ENCODE peak calls at places on chromosomes 13 and 19, in four cellular contexts. N is tibial nerve, Y is fibroblast of lung, X is brain microvascular endothelial cell. U is an unnamed sample.
A peak's percentile ranks its signal among the peaks of the same experiment; 100 is the strongest.

GRCh38 chr13:99894835-99895427 is 76.6 kb downstream of the ZIC5 start:
- DNase-seq in Y (no peak), N (no peak), X (no peak), U (no peak)

GRCh38 chr13:90365130-90365529 is 982.4 kb upstream of the MIR17HG start:
- DNase-seq in Y (peak; percentile 15), N (no peak), X (no peak), U (no peak)

GRCh38 chr19:41193420-41194156 is 569 bp downstream of the CYP2S1 start:
- DNase-seq in N (no peak), Y (no peak), X (no peak), U (no peak)

GRCh38 chr19:54388001-54388802 is 23.5 kb upstream of the LAIR1 start:
- DNase-seq in X (no peak), N (no peak), Y (no peak), U (no peak)

GRCh38 chr19:18832331-18833140 is 777 bp downstream of the UPF1 start:
- DNase-seq in Y (no peak), N (no peak), X (peak; percentile 18), U (no peak)

GRCh38 chr13:111219306-111219705 is 101.1 kb upstream of the TEX29 start:
- DNase-seq in Y (peak; percentile 88), N (no peak), X (peak; percentile 83), U (no peak)

GRCh38 chr13:43019811-43020210 is 3.6 kb upstream of the DNAJC15 start:
- DNase-seq in X (no peak), N (no peak), Y (no peak), U (no peak)

GRCh38 chr19:54465367-54466109 is 2.0 kb upstream of the LENG9 start:
- DNase-seq in Y (no peak), N (no peak), X (no peak), U (no peak)

GRCh38 chr19:34236035-34236793 is 18.1 kb upstream of the GARRE1 start:
- DNase-seq in Y (peak; percentile 56), X (no peak), N (no peak), U (peak; percentile 90)

GRCh38 chr19:2385053-2385721 is 25.1 kb downstream of the TMPRSS9 start:
- DNase-seq in Y (peak; percentile 85), N (no peak), X (peak; percentile 59), U (peak; percentile 40)

GRCh38 chr19:31285744-31286143 is 63.5 kb downstream of the TSHZ3 start:
- DNase-seq in N (no peak), Y (peak; percentile 50), X (peak; percentile 9), U (no peak)

GRCh38 chr19:58434217-58434616 is 5.7 kb downstream of the ZNF132 start:
- DNase-seq in N (no peak), X (no peak), Y (peak; percentile 51), U (no peak)

GRCh38 chr19:14005381-14006084 is 587 bp downstream of the RFX1 start:
- DNase-seq in Y (peak; percentile 78), N (peak; percentile 75), X (peak; percentile 79), U (peak; percentile 55)

GRCh38 chr19:5839312-5840017 is at the start of gene FUT6:
- DNase-seq in Y (no peak), X (no peak), N (no peak), U (no peak)

GRCh38 chr19:19372656-19373416 is 32.6 kb upstream of the GATAD2A start:
- DNase-seq in X (peak; percentile 37), Y (no peak), N (no peak), U (no peak)

GRCh38 chr19:4208385-4209094 is 20.8 kb upstream of the EBI3 start:
- DNase-seq in X (peak; percentile 45), Y (peak; percentile 32), N (no peak), U (no peak)

GRCh38 chr19:38728752-38729541 is 15.3 kb downstream of the CAPN12 start:
- DNase-seq in N (no peak), Y (no peak), X (no peak), U (no peak)

GRCh38 chr19:46196410-46197124 is 33.0 kb upstream of the IGFL1 start:
- DNase-seq in N (no peak), Y (no peak), X (no peak), U (no peak)

GRCh38 chr19:4368128-4368820 is 24.9 kb downstream of the MPND start:
- DNase-seq in X (no peak), Y (peak; percentile 36), N (no peak), U (no peak)

GRCh38 chr19:8145969-8146368 is 3.4 kb downstream of the FBN3 start:
- DNase-seq in N (no peak), Y (no peak), X (no peak), U (no peak)

GRCh38 chr13:73338389-73338788 is 279.6 kb downstream of the KLF5 start:
- DNase-seq in N (no peak), X (peak; percentile 71), Y (no peak), U (no peak)

GRCh38 chr19:6590458-6591319 is at the start of gene CD70:
- DNase-seq in Y (peak; percentile 45), X (no peak), N (no peak), U (no peak)

GRCh38 chr19:8251025-8251472 is 41.9 kb downstream of the CERS4 start:
- DNase-seq in X (no peak), N (peak; percentile 63), Y (peak; percentile 55), U (no peak)

GRCh38 chr19:294819-295686 is 3.9 kb upstream of the PLPP2 start:
- DNase-seq in Y (no peak), X (peak; percentile 18), N (no peak), U (no peak)

GRCh38 chr19:39110263-39110967 is 15.2 kb upstream of the PAK4 start:
- DNase-seq in X (no peak), N (peak; percentile 33), Y (no peak), U (no peak)

GRCh38 chr19:45211751-45212381 is 33.3 kb downstream of the BLOC1S3 start:
- DNase-seq in Y (peak; percentile 19), N (peak; percentile 21), X (no peak), U (no peak)

GRCh38 chr19:33134571-33135041 is 2.7 kb downstream of the WDR88 start:
- DNase-seq in X (no peak), Y (no peak), N (no peak), U (no peak)
- TF ChIP-seq CTCF in X (no peak), Y (no peak), N (no peak), U (no peak)

DNA sequence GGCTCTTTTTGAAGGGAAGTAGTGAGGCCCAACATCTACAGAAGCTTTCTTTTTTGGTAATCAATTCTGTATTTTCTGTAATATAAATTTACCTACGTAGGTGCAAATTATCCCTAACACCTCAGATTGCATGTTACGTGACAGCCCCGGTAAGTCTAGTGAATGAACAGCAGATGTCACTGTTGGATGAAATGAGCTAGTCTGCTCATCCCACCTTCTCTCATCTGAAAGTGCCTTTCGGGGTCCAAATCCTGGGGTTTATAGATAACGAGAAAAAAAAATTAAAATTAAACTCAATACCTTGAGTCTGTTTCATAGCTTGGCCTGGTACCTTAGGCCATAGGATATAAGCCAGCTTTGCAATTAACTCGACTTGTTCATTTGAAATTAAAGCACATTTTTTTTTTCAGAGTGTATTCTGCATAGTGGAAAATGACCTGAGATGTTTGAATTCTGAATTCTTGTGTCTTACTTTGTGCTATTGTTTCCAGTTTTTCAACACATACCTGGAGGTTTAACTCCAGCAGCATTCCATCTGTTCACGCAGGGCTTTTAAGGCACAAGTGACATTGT is 548.2 kb downstream of the GPC5 start:
- DNase-seq in X (no peak), N (no peak), Y (peak; percentile 16), U (no peak)
- TF ChIP-seq CTCF in X (peak; percentile 72), N (no peak), Y (no peak), U (no peak)

GRCh38 chr13:50969691-50970090 is 60.1 kb downstream of the RNASEH2B start:
- DNase-seq in X (peak; percentile 7), Y (peak; percentile 17), N (no peak), U (no peak)
- TF ChIP-seq CTCF in X (peak; percentile 15), Y (no peak), N (no peak), U (no peak)

GRCh38 chr13:30255696-30256095 is 51.7 kb downstream of the KATNAL1 start:
- DNase-seq in X (no peak), N (no peak), Y (no peak), U (no peak)
- TF ChIP-seq CTCF in X (no peak), N (no peak), Y (no peak), U (peak; percentile 1)

DNA sequence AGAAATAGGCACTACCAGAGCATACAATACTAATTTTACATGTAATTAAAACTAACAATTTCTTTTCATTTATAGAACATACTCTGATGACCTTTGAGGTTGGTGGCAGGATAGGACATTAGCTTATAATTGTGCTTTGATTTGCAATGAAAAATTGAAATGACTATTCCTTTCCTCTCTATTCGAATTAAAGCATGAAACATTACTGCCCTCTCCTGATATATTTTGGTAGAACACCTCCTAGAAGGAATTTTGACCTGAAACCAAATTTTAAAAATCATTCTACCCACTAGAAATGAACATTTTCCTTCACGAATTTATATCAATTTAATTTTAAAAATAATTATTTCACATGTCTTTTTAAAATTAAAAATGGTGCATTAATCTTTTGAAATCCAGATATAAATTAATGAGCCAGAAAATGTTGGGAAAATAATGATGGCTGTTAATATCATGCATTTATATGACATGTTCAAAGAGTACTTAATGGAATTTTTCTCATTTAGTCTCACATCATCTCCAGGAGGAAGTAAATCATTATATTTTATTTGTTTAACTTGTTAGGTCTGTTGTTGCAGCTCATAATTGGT is 556.3 kb upstream of the ARGLU1 start:
- DNase-seq in X (no peak), N (no peak), Y (peak; percentile 9), U (no peak)
- TF ChIP-seq CTCF in X (no peak), N (peak; percentile 40), Y (no peak), U (peak; percentile 36)

DNA sequence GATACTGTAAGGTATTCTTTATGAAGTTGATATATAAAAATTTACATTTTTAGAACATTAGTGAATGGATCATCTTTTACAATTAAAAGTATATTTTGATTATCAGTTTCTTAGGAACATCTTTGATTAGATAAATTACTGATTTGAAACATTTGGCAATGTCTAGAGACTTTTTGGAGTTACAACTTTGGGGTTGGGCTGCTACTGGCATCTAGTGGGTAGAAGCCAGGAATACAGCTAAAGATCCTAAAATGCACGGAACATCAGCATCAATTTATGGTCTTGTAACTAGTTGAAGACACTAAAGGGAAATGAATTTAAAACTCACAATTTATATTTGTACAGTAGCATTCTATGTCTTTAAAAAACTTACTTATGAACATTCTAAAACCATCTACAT is 19.9 kb downstream of the POMP start:
- DNase-seq in N (no peak), Y (no peak), X (no peak), U (no peak)
- TF ChIP-seq CTCF in N (no peak), Y (peak; percentile 18), X (peak; percentile 25), U (peak; percentile 20)

U was measured in AG09319.